ENCODE peak calls at places on chromosome 20, in ten cellular contexts. Q is fibroblast of mammary gland; X is stimulated activated CD4-positive, alpha-beta T cell treated with anti-CD3 and anti-CD28 coated beads, Interleukin-4, amount 100 ng/mL, for 1 hour; U is DMS79 treated with DMSO at 0.1 percent for 48 hours; Z is GM13976; V is CD4-positive, alpha-beta T cell; F is HTR-8/SVneo; S is A549; K is RPMI8226; P is activated CD4-positive, alpha-beta T cell treated with anti-CD3 and anti-CD28 coated beads, Interleukin-2, amount 50 U/mL, for 1 hour. J is an unnamed sample.

GRCh38 chr20:3353646-3354045 is 53.8 kb downstream of the DNAAF9 start:
- DNase-seq in K (no peak), X (no peak), S (no peak), U (no peak), Q (no peak), P (no peak), F (no peak), Z (no peak), V (no peak), J (no peak)

GRCh38 chr20:32830437-32830836 is 10.7 kb downstream of the MAPRE1 start:
- DNase-seq in X (no peak), S (peak; percentile 20), P (no peak), F (no peak), K (no peak), V (no peak), Z (no peak), U (no peak), Q (peak; percentile 64), J (no peak)

GRCh38 chr20:57450419-57450818 is 59.2 kb downstream of the RBM38 start:
- DNase-seq in Q (no peak), X (no peak), F (peak; percentile 62), Z (peak; percentile 80), U (no peak), P (no peak), V (no peak), K (peak; percentile 46), S (no peak), J (no peak)

GRCh38 chr20:17533396-17533795 is 2.2 kb upstream of the BFSP1 start:
- DNase-seq in P (no peak), F (peak; percentile 73), Z (no peak), X (no peak), K (peak; percentile 34), V (no peak), Q (peak; percentile 72), U (no peak), S (peak; percentile 85), J (peak; percentile 42)

GRCh38 chr20:5220334-5221077 is 93.7 kb downstream of the CDS2 start:
- DNase-seq in S (no peak), K (no peak), F (no peak), X (no peak), Z (no peak), P (no peak), V (no peak), U (no peak), Q (no peak), J (no peak)

GRCh38 chr20:3390759-3391500 is 16.5 kb downstream of the DNAAF9 start:
- DNase-seq in Q (no peak), X (no peak), V (no peak), P (no peak), S (no peak), Z (no peak), K (no peak), U (no peak), F (no peak), J (no peak)

GRCh38 chr20:46954490-46955038 is 59.9 kb downstream of the EYA2 start:
- DNase-seq in K (peak; percentile 6), U (no peak), V (no peak), X (no peak), Q (peak; percentile 89), S (peak; percentile 94), P (no peak), Z (no peak), F (peak; percentile 97), J (no peak)

GRCh38 chr20:7497985-7498384 is 442.3 kb downstream of the HAO1 start:
- DNase-seq in V (no peak), P (no peak), U (no peak), K (no peak), S (peak; percentile 61), F (no peak), Z (no peak), X (no peak), Q (peak; percentile 50), J (peak; percentile 6)

GRCh38 chr20:64102647-64103354 is 4.6 kb downstream of the NPBWR2 start:
- DNase-seq in V (no peak), S (no peak), P (no peak), U (peak; percentile 88), K (peak; percentile 44), Z (no peak), Q (no peak), X (no peak), F (no peak), J (no peak)

GRCh38 chr20:6818033-6818808 is 50.7 kb downstream of the BMP2 start:
- DNase-seq in U (no peak), Z (no peak), Q (no peak), S (no peak), P (no peak), F (no peak), X (no peak), K (no peak), V (no peak), J (no peak)

GRCh38 chr20:13883425-13883824 is 98.6 kb downstream of the NDUFAF5 start:
- DNase-seq in Z (no peak), F (no peak), S (no peak), X (no peak), V (no peak), K (no peak), Q (no peak), U (no peak), P (no peak), J (no peak)

GRCh38 chr20:32141465-32141980 is 32.0 kb downstream of the TM9SF4 start:
- DNase-seq in Z (no peak), S (no peak), X (no peak), V (no peak), Q (no peak), P (no peak), F (no peak), K (no peak), U (no peak), J (no peak)

GRCh38 chr20:50540620-50541605 is 30.7 kb downstream of the PTPN1 start:
- DNase-seq in S (peak; percentile 67), V (no peak), Z (no peak), U (no peak), X (no peak), P (no peak), Q (peak; percentile 81), F (peak; percentile 96), K (no peak), J (no peak)

GRCh38 chr20:2289475-2289874 is 6.3 kb upstream of the TGM3 start:
- DNase-seq in K (peak; percentile 19), Q (no peak), S (no peak), V (no peak), P (no peak), U (no peak), Z (no peak), F (no peak), X (no peak), J (no peak)